ENCODE peak calls at places on chromosomes 13 and 19, in four cellular contexts. Z is WTC11, G is K562, C is HepG2. P is an unnamed sample.
A peak's percentile ranks its signal among the peaks of the same experiment; 100 is the strongest.

GRCh38 chr13:73440296-73440895 is 381.6 kb downstream of the KLF5 start:
- DNase-seq in Z (peak; percentile 16), G (no peak), C (no peak), P (peak; percentile 46)

GRCh38 chr19:49415102-49415809 is 8.0 kb downstream of the PTH2 start:
- DNase-seq in Z (no peak), G (no peak), C (no peak), P (no peak)

GRCh38 chr19:54421521-54421920 is 6.3 kb downstream of the TTYH1 start:
- DNase-seq in Z (no peak), G (no peak), C (no peak), P (no peak)

GRCh38 chr19:48672994-48673393 is at the start of gene NTN5:
- DNase-seq in Z (peak; percentile 25), G (no peak), C (no peak), P (no peak)

GRCh38 chr19:55600336-55601028 is 394 bp downstream of the ZNF524 start:
- DNase-seq in Z (peak; percentile 88), G (no peak), C (no peak), P (no peak)

GRCh38 chr19:33796164-33797100 is at the start of gene KCTD15:
- DNase-seq in Z (peak; percentile 66), G (peak; percentile 75), C (no peak), P (no peak)

GRCh38 chr19:54430306-54431254 is 15.3 kb downstream of the TTYH1 start:
- DNase-seq in Z (peak; percentile 81), G (peak; percentile 81), C (no peak), P (no peak)

GRCh38 chr19:50478901-50479715 is 2.5 kb upstream of the GARIN5A start:
- DNase-seq in Z (peak; percentile 77), G (peak; percentile 84), C (peak; percentile 81), P (peak; percentile 92)

GRCh38 chr19:3548594-3548993 is 8.8 kb downstream of the MFSD12 start:
- DNase-seq in Z (no peak), G (no peak), C (no peak), P (no peak)

GRCh38 chr19:3809881-3810707 is 23.9 kb upstream of the MATK start:
- DNase-seq in Z (no peak), G (no peak), C (no peak), P (no peak)

GRCh38 chr19:1673645-1674292 is 21.4 kb upstream of the TCF3 start:
- DNase-seq in Z (no peak), G (peak; percentile 7), C (no peak), P (no peak)

GRCh38 chr13:66492479-66492878 is 737.7 kb downstream of the PCDH9 start:
- DNase-seq in Z (no peak), G (peak; percentile 2), C (peak; percentile 3), P (no peak)

GRCh38 chr19:50857366-50857765 is 2.7 kb downstream of the KLK3 start:
- DNase-seq in Z (no peak), G (no peak), C (no peak), P (no peak)

GRCh38 chr13:32791545-32792172 is 205.4 kb downstream of the PDS5B start:
- DNase-seq in Z (no peak), G (no peak), C (peak; percentile 30), P (peak; percentile 2)

DNA sequence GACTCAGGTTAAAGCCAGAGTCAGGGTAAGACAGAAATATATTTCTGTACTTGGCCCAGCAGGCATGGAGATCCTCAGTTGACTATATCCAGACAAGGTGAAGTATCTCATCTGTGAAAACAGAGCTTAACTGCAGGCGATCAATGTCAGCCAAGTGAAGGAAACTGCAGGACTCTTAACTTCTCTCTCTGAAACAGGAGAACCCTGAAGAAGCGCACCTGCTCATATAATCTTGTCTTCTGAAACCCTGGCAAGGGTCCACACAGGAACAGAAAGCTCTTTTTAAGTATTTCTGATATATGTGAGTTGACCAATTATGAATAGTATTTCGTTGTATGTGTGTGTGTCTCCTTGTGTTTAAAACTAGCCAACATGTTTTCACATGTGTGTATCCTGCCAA is 504.8 kb upstream of the SLITRK5 start:
- DNase-seq in Z (no peak), G (no peak), C (no peak), P (no peak)
- TF ChIP-seq HMGXB4 in Z (no peak), G (no peak), C (no peak), P (no peak)

GRCh38 chr13:114134111-114134943 is 1.9 kb upstream of the RASA3 start:
- DNase-seq in Z (no peak), G (no peak), C (no peak), P (no peak)
- TF ChIP-seq HMGXB4 in Z (no peak), G (no peak), C (no peak), P (no peak)

DNA sequence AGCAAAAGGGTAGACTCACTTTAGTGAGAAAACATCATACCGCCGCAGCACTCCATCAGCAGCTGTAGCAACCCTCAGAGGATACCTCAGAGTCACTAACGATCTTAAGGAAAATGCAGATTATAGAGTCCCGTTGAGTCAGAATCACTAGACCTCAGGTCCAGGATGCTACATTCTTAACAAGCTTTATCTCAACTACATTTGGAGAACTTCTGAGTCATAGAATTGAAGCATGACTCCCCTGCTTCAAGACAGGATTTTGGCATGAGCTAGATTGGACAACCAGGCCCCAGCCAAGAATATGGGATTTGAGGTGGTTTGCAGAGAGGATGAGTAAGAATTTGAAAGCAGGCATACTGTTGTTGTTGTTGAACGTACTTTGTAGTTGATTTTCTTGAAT is 118.9 kb upstream of the UBL3 start:
- DNase-seq in Z (no peak), G (no peak), C (no peak), P (no peak)
- TF ChIP-seq HMGXB4 in Z (no peak), G (no peak), C (no peak), P (no peak)

GRCh38 chr13:26999499-26999898 is 172.1 kb downstream of the USP12 start:
- DNase-seq in Z (no peak), G (no peak), C (no peak), P (no peak)
- TF ChIP-seq HMGXB4 in Z (no peak), G (no peak), C (no peak), P (no peak)

GRCh38 chr19:52679598-52679997 is 41.4 kb upstream of the ZNF83 start:
- DNase-seq in Z (no peak), G (peak; percentile 15), C (no peak), P (no peak)
- TF ChIP-seq HMGXB4 in Z (no peak), G (no peak), C (no peak), P (no peak)

GRCh38 chr13:27449936-27450828 is at the start of gene MTIF3:
- DNase-seq in Z (peak; percentile 96), G (peak; percentile 89), C (peak; percentile 94), P (peak; percentile 71)

GRCh38 chr13:27450921-27451461 is 627 bp upstream of the MTIF3 start:
- DNase-seq in Z (peak; percentile 58), G (peak; percentile 32), C (peak; percentile 16), P (no peak)

DNA sequence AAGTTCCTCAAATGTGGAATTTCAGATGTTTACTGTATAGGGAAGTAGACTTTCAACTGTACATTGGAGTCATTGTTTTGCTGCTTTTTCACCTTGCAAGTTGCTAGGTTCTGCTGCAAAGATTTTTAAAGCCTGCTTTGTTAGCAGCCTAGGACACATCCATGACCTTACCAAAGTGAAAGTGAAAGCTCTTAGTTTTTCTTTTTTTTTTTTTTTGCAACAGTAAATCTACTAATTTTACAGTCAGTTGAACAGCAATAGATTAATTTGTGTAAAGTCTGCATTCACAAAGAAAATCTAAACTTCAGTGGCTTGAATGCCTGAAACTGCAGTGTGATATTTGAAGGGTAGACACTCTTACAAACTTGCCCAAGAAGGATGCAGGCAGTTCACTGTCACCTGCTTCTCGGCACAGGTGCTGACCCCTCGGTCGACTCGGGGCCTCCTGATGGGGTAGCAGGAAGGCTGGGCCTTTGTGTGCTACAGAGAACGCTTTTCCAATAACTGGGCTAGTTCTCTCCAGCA is 5.0 kb upstream of the MTIF3 start:
- DNase-seq in Z (peak; percentile 30), G (no peak), C (no peak), P (no peak)
- TF ChIP-seq HMGXB4 in Z (no peak), G (no peak), C (no peak), P (no peak)

GRCh38 chr13:46866150-46866549 is 30.7 kb downstream of the HTR2A start:
- DNase-seq in Z (peak; percentile 22), G (no peak), C (peak; percentile 4), P (peak; percentile 1)
- TF ChIP-seq HMGXB4 in Z (no peak), G (no peak), C (no peak), P (no peak)

DNA sequence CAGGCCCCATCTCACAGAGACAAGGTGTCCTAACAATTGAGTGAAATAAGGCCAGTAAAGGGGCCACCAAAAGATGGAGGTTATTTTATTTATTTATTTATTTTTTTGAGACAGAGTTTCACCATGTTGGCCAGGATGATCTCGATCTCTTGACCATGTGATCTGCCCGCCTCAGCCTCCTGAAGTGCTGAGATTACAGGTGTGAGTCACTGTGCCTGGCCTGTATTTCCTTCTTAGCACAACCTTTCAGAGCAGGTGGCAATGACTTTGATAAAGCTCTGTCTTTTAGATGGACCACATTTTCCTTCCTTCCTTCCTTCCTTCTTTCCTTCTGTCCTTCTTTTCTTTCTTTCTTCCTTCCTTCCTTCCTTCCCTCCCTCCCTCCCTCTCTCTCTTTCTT is 11.0 kb upstream of the DOCK6 start:
- DNase-seq in Z (no peak), G (no peak), C (no peak), P (no peak)
- TF ChIP-seq HMGXB4 in Z (no peak), G (no peak), C (no peak), P (no peak)